ENCODE peak calls at places on chromosomes 1 and 21, in five cellular contexts. One of them, this sample, is unnamed.

GRCh38 chr1:1910651-1911389 is 4.2 kb upstream of the CALML6 start:
- DNase-seq in upper lobe of left lung: no peak
- DNase-seq in neural crest cell: no peak
- DNase-seq in stomach: no peak
- DNase-seq in mucosa of descending colon: peak; percentile 11
- DNase-seq in this sample: no peak

GRCh38 chr1:172658871-172659453 is at the start of gene FASLG:
- DNase-seq in neural crest cell: no peak
- DNase-seq in stomach: no peak
- DNase-seq in mucosa of descending colon: peak; percentile 17
- DNase-seq in upper lobe of left lung: no peak
- DNase-seq in this sample: no peak

GRCh38 chr1:201552941-201553341 is 14.0 kb downstream of the NAV1 start:
- DNase-seq in mucosa of descending colon: no peak
- DNase-seq in neural crest cell: no peak
- DNase-seq in stomach: no peak
- DNase-seq in upper lobe of left lung: no peak
- DNase-seq in this sample: no peak

GRCh38 chr1:51851882-51852396 is 26.6 kb downstream of the NRDC start:
- DNase-seq in stomach: no peak
- DNase-seq in upper lobe of left lung: no peak
- DNase-seq in mucosa of descending colon: no peak
- DNase-seq in neural crest cell: no peak
- DNase-seq in this sample: no peak

GRCh38 chr1:31877544-31877943 is 60.6 kb downstream of the PTP4A2 start:
- DNase-seq in mucosa of descending colon: no peak
- DNase-seq in upper lobe of left lung: no peak
- DNase-seq in neural crest cell: no peak
- DNase-seq in stomach: no peak
- DNase-seq in this sample: no peak

GRCh38 chr1:90386899-90387334 is 330.2 kb downstream of the BARHL2 start:
- DNase-seq in neural crest cell: no peak
- DNase-seq in mucosa of descending colon: no peak
- DNase-seq in upper lobe of left lung: no peak
- DNase-seq in stomach: no peak
- DNase-seq in this sample: no peak

GRCh38 chr21:27168084-27168483 is 201.2 kb upstream of the ADAMTS5 start:
- DNase-seq in upper lobe of left lung: no peak
- DNase-seq in stomach: no peak
- DNase-seq in neural crest cell: no peak
- DNase-seq in mucosa of descending colon: no peak
- DNase-seq in this sample: no peak

GRCh38 chr1:170700842-170701305 is 36.9 kb downstream of the PRRX1 start:
- DNase-seq in neural crest cell: no peak
- DNase-seq in mucosa of descending colon: no peak
- DNase-seq in upper lobe of left lung: no peak
- DNase-seq in stomach: no peak
- DNase-seq in this sample: no peak

GRCh38 chr1:17574502-17574901 is 35.0 kb downstream of the ARHGEF10L start:
- DNase-seq in stomach: no peak
- DNase-seq in mucosa of descending colon: peak; percentile 57
- DNase-seq in neural crest cell: peak; percentile 22
- DNase-seq in upper lobe of left lung: no peak
- DNase-seq in this sample: no peak

GRCh38 chr1:156485984-156486383 is 14.6 kb downstream of the MEF2D start:
- DNase-seq in mucosa of descending colon: no peak
- DNase-seq in upper lobe of left lung: no peak
- DNase-seq in neural crest cell: no peak
- DNase-seq in stomach: no peak
- DNase-seq in this sample: no peak

GRCh38 chr1:228691926-228692325 is 43.4 kb upstream of the RHOU start:
- DNase-seq in mucosa of descending colon: peak; percentile 80
- DNase-seq in stomach: peak; percentile 32
- DNase-seq in upper lobe of left lung: no peak
- DNase-seq in neural crest cell: no peak
- DNase-seq in this sample: no peak

GRCh38 chr1:111953797-111954196 is 35.7 kb downstream of the KCND3 start:
- DNase-seq in upper lobe of left lung: no peak
- DNase-seq in mucosa of descending colon: no peak
- DNase-seq in neural crest cell: no peak
- DNase-seq in stomach: no peak
- DNase-seq in this sample: no peak

GRCh38 chr1:245222931-245223330 is 68.1 kb downstream of the KIF26B start:
- DNase-seq in upper lobe of left lung: no peak
- DNase-seq in stomach: no peak
- DNase-seq in neural crest cell: no peak
- DNase-seq in mucosa of descending colon: no peak
- DNase-seq in this sample: no peak

GRCh38 chr1:178961868-178962267 is 63.8 kb upstream of the FAM20B start:
- DNase-seq in upper lobe of left lung: no peak
- DNase-seq in neural crest cell: no peak
- DNase-seq in stomach: no peak
- DNase-seq in mucosa of descending colon: no peak
- DNase-seq in this sample: no peak

GRCh38 chr1:11721301-11721700 is 14.6 kb upstream of the AGTRAP start:
- DNase-seq in upper lobe of left lung: no peak
- DNase-seq in neural crest cell: no peak
- DNase-seq in stomach: no peak
- DNase-seq in mucosa of descending colon: no peak
- DNase-seq in this sample: no peak

GRCh38 chr1:8015036-8015808 is 10.9 kb downstream of the ERRFI1 start:
- DNase-seq in stomach: no peak
- DNase-seq in neural crest cell: peak; percentile 55
- DNase-seq in upper lobe of left lung: no peak
- DNase-seq in mucosa of descending colon: peak; percentile 88
- DNase-seq in this sample: no peak

GRCh38 chr1:8014381-8014988 is 11.6 kb downstream of the ERRFI1 start:
- DNase-seq in stomach: no peak
- DNase-seq in neural crest cell: no peak
- DNase-seq in mucosa of descending colon: no peak
- DNase-seq in upper lobe of left lung: no peak
- DNase-seq in this sample: no peak

GRCh38 chr1:8017495-8018310 is 8.4 kb downstream of the ERRFI1 start:
- DNase-seq in stomach: no peak
- DNase-seq in neural crest cell: no peak
- DNase-seq in upper lobe of left lung: no peak
- DNase-seq in mucosa of descending colon: peak; percentile 24
- DNase-seq in this sample: no peak

GRCh38 chr1:8015809-8016165 is 10.3 kb downstream of the ERRFI1 start:
- DNase-seq in upper lobe of left lung: peak; percentile 29
- DNase-seq in mucosa of descending colon: no peak
- DNase-seq in neural crest cell: no peak
- DNase-seq in stomach: no peak
- DNase-seq in this sample: no peak

DNA sequence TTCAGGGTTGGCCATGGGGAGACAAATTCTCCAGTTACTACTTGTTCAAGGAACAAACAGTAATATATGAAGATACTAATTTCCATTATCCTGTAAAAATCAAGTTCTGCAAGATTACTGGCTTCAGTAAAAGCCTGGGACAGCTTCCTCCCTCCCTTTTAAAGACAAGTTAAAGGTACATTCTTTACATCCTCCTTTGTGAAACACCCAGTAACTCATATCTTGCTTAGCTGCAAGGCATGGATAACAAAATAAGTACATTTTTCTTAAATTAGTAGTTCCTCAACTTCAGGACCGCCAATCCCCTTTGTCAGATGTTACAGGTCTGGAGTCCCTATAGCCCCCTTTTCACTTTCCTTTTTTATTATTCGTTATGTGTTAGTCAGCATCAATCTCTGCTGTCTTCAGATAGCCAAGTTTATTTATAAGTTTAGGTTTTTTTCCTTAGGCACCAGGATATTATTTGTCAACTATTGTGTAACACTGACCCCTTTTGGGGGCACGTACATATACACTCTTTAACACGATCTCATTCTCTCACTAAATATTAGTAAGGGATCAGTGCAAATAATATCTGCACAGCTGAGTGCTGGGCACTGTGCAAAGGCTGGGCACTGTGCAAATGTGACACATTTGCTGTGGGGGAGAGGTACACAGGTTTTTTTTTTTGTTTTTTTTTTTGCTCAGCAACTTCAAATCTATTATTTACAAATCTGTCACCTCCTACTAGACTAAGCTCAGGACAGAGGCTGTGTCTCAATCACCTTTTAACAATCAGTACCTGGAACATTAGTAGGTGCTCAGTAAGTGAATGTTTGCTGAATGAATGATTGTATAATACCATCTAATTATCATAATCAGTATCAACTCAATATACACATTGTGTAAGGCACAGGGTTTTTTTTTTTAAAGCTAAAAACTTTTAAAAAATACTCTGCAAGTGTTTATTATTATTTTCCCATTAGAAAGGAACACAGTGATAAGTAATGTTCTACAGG is 9.6 kb downstream of the ERRFI1 start:
- DNase-seq in mucosa of descending colon: no peak
- DNase-seq in upper lobe of left lung: no peak
- DNase-seq in stomach: no peak
- DNase-seq in neural crest cell: no peak
- DNase-seq in this sample: no peak
- TF ChIP-seq CTCF in mucosa of descending colon: no peak
- TF ChIP-seq CTCF in upper lobe of left lung: no peak
- TF ChIP-seq CTCF in stomach: no peak
- TF ChIP-seq CTCF in neural crest cell: peak; percentile 36
- TF ChIP-seq CTCF in this sample: no peak

GRCh38 chr1:161193561-161194235 is 5.2 kb downstream of the ADAMTS4 start:
- DNase-seq in mucosa of descending colon: no peak
- DNase-seq in stomach: peak; percentile 57
- DNase-seq in neural crest cell: no peak
- DNase-seq in upper lobe of left lung: no peak
- DNase-seq in this sample: no peak
- TF ChIP-seq CTCF in mucosa of descending colon: no peak
- TF ChIP-seq CTCF in stomach: no peak
- TF ChIP-seq CTCF in neural crest cell: no peak
- TF ChIP-seq CTCF in upper lobe of left lung: no peak
- TF ChIP-seq CTCF in this sample: no peak

GRCh38 chr1:200015811-200016210 is 11.7 kb upstream of the NR5A2 start:
- DNase-seq in upper lobe of left lung: no peak
- DNase-seq in neural crest cell: no peak
- DNase-seq in stomach: no peak
- DNase-seq in mucosa of descending colon: no peak
- DNase-seq in this sample: peak; percentile 0
- TF ChIP-seq CTCF in upper lobe of left lung: no peak
- TF ChIP-seq CTCF in neural crest cell: no peak
- TF ChIP-seq CTCF in stomach: no peak
- TF ChIP-seq CTCF in mucosa of descending colon: no peak
- TF ChIP-seq CTCF in this sample: no peak

DNA sequence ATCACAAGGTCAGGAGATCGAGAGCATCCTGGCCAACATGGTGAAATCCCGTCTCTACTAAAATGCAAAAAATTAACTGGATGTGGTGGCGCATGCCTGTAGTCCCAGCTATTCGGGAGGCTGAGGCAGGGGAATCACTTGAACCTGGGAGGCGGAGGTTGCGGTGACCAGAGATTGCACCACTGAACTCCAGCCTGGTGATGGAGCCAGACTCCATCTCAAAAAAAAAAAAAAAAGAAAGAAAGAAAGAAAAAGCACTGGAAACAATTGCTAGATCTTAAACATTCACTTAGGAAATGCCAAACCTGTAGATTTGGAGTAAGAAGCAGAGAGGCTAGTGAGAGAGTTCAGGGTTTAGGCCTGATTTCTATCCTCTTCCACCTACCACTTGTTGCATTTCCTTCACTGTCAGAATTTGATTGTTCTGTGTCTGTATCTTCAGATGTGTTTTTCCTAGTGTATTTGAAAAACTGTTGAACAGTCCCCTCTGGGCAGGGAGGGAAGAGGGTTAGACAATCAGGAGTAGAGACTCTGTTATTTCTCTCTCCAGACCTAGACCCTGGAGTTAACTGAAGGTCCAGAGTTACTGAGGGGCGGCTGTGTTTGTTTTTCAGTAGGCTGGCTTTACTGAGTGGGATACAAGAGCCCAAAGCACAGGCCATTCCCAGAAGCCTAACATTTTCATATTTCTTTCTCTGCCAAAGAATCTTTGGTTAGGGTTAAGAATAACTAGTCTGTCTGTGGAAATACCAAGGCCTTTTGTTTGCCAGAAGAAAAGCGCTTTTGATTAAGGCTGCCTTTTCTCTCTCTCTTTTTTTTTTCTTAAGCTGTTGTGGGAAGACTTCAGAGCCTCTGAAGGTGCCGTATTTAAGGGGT is 31.1 kb upstream of the MACF1 start:
- DNase-seq in stomach: no peak
- DNase-seq in neural crest cell: no peak
- DNase-seq in upper lobe of left lung: no peak
- DNase-seq in mucosa of descending colon: no peak
- DNase-seq in this sample: no peak
- TF ChIP-seq CTCF in stomach: no peak
- TF ChIP-seq CTCF in neural crest cell: peak; percentile 20
- TF ChIP-seq CTCF in upper lobe of left lung: no peak
- TF ChIP-seq CTCF in mucosa of descending colon: no peak
- TF ChIP-seq CTCF in this sample: peak; percentile 38

DNA sequence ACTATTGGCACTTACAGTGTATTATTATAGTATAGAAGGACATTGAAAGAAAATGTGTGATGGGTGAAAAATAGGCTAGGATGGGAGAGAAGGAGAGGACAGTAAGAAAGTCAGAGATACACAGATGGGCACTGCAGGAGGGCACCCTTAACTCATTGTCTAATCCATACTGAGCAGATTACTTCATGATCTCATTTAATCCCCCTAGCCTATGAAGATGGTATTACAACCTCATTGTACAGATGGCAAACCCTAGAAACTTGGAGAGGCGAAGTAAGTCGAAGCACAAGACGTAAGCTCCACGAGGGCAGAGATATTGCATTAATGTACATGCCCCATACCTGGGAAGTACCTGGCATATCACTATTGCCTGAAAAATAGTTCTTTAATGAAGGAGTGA is 346.9 kb upstream of the DAB1 start:
- DNase-seq in stomach: no peak
- DNase-seq in mucosa of descending colon: no peak
- DNase-seq in upper lobe of left lung: no peak
- DNase-seq in neural crest cell: no peak
- DNase-seq in this sample: no peak
- TF ChIP-seq CTCF in stomach: no peak
- TF ChIP-seq CTCF in mucosa of descending colon: no peak
- TF ChIP-seq CTCF in upper lobe of left lung: no peak
- TF ChIP-seq CTCF in neural crest cell: peak; percentile 49
- TF ChIP-seq CTCF in this sample: peak; percentile 47

GRCh38 chr1:88462481-88463261 is 221.4 kb upstream of the PKN2 start:
- DNase-seq in upper lobe of left lung: no peak
- DNase-seq in mucosa of descending colon: peak; percentile 9
- DNase-seq in neural crest cell: peak; percentile 31
- DNase-seq in stomach: no peak
- DNase-seq in this sample: no peak
- TF ChIP-seq CTCF in upper lobe of left lung: no peak
- TF ChIP-seq CTCF in mucosa of descending colon: no peak
- TF ChIP-seq CTCF in neural crest cell: no peak
- TF ChIP-seq CTCF in stomach: no peak
- TF ChIP-seq CTCF in this sample: no peak

DNA sequence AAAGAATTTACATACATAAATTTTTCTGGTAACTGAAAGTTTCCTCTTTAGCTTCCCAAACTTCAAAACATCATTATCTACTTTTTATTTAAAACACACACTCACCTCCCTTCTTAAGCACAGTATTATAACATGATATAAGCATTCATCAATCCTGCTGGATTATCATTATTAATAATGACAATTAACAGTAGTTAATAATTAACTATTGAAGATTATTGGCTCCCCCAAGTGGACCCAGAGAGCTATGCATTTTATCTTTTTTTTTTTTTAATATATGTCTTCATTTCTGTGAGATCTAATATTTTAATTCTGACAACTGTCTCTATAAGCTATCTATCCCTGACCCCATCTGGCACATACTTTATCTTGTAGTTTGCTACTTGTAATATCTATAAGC is 252.1 kb upstream of the CACYBP start:
- DNase-seq in stomach: no peak
- DNase-seq in neural crest cell: no peak
- DNase-seq in mucosa of descending colon: no peak
- DNase-seq in upper lobe of left lung: no peak
- DNase-seq in this sample: no peak
- TF ChIP-seq CTCF in stomach: no peak
- TF ChIP-seq CTCF in neural crest cell: peak; percentile 35
- TF ChIP-seq CTCF in mucosa of descending colon: no peak
- TF ChIP-seq CTCF in upper lobe of left lung: no peak
- TF ChIP-seq CTCF in this sample: peak; percentile 25